ENCODE peak calls at places on chromosomes 5 and 9, in five cellular contexts. One of them, this sample, is unnamed.

GRCh38 chr9:89207026-89207425 is 28.4 kb upstream of the SHC3 start:
- DNase-seq in cardiac muscle cell: no peak
- DNase-seq in right lobe of liver: no peak
- DNase-seq in dorsolateral prefrontal cortex: no peak
- DNase-seq in RWPE1: no peak
- DNase-seq in this sample: no peak

GRCh38 chr5:3342271-3343100 is 253.1 kb upstream of the IRX1 start:
- DNase-seq in cardiac muscle cell: no peak
- DNase-seq in right lobe of liver: no peak
- DNase-seq in dorsolateral prefrontal cortex: no peak
- DNase-seq in RWPE1: no peak
- DNase-seq in this sample: no peak

GRCh38 chr5:150625164-150625535 is 15.3 kb upstream of the SYNPO start:
- DNase-seq in cardiac muscle cell: no peak
- DNase-seq in right lobe of liver: no peak
- DNase-seq in dorsolateral prefrontal cortex: no peak
- DNase-seq in RWPE1: no peak
- DNase-seq in this sample: no peak

GRCh38 chr9:16092142-16092541 is 539.3 kb downstream of the CCDC171 start:
- DNase-seq in cardiac muscle cell: no peak
- DNase-seq in right lobe of liver: no peak
- DNase-seq in dorsolateral prefrontal cortex: no peak
- DNase-seq in RWPE1: no peak
- DNase-seq in this sample: no peak

GRCh38 chr5:32791536-32792240 is 80.6 kb downstream of the NPR3 start:
- DNase-seq in cardiac muscle cell: no peak
- DNase-seq in right lobe of liver: no peak
- DNase-seq in dorsolateral prefrontal cortex: no peak
- DNase-seq in RWPE1: no peak
- DNase-seq in this sample: no peak

GRCh38 chr5:162272417-162272816 is 204.8 kb downstream of the GABRG2 start:
- DNase-seq in cardiac muscle cell: no peak
- DNase-seq in right lobe of liver: no peak
- DNase-seq in dorsolateral prefrontal cortex: no peak
- DNase-seq in RWPE1: no peak
- DNase-seq in this sample: no peak

GRCh38 chr9:77460938-77461337 is 187.2 kb downstream of the GNA14 start:
- DNase-seq in cardiac muscle cell: no peak
- DNase-seq in right lobe of liver: no peak
- DNase-seq in dorsolateral prefrontal cortex: no peak
- DNase-seq in RWPE1: no peak
- DNase-seq in this sample: no peak

GRCh38 chr9:78143281-78144007 is 92.4 kb upstream of the CEP78 start:
- DNase-seq in cardiac muscle cell: no peak
- DNase-seq in right lobe of liver: no peak
- DNase-seq in dorsolateral prefrontal cortex: no peak
- DNase-seq in RWPE1: no peak
- DNase-seq in this sample: no peak

GRCh38 chr9:82939451-82939850 is 123.5 kb downstream of the RASEF start:
- DNase-seq in cardiac muscle cell: no peak
- DNase-seq in right lobe of liver: no peak
- DNase-seq in dorsolateral prefrontal cortex: no peak
- DNase-seq in RWPE1: no peak
- DNase-seq in this sample: no peak

GRCh38 chr9:2691212-2691611 is 26.1 kb upstream of the KCNV2 start:
- DNase-seq in cardiac muscle cell: peak; percentile 2
- DNase-seq in right lobe of liver: no peak
- DNase-seq in dorsolateral prefrontal cortex: no peak
- DNase-seq in RWPE1: no peak
- DNase-seq in this sample: no peak

GRCh38 chr5:131640043-131640856 is 5.2 kb upstream of the RAPGEF6 start:
- DNase-seq in cardiac muscle cell: no peak
- DNase-seq in right lobe of liver: no peak
- DNase-seq in dorsolateral prefrontal cortex: no peak
- DNase-seq in RWPE1: peak; percentile 49
- DNase-seq in this sample: peak; percentile 61

GRCh38 chr9:71285191-71285656 is 163.8 kb upstream of the TRPM3 start:
- DNase-seq in cardiac muscle cell: peak; percentile 75
- DNase-seq in right lobe of liver: no peak
- DNase-seq in dorsolateral prefrontal cortex: peak; percentile 32
- DNase-seq in RWPE1: peak; percentile 54
- DNase-seq in this sample: peak; percentile 46

GRCh38 chr5:169796731-169797130 is 159.7 kb downstream of the DOCK2 start:
- DNase-seq in cardiac muscle cell: no peak
- DNase-seq in right lobe of liver: no peak
- DNase-seq in dorsolateral prefrontal cortex: no peak
- DNase-seq in RWPE1: no peak
- DNase-seq in this sample: no peak

DNA sequence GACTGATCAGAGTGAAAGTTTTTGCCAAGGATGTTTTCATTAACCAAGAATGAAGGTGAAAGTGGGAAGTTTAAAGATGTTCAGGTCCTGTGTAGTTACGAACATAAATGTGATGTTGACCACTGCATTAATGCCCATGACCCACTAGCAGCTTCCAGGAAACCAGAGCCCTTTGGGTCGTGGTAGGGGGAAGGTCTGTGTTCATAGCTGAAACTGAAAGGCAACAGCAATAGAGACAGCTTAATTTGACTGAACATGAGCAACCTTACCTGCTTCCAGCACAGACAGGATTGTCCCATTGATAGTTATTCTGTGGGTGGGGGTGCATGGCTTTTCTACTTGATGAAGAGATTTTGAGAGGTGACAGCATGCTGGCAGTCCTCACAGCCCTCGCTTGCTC is 21.1 kb downstream of the MARCHF6 start:
- DNase-seq in cardiac muscle cell: no peak
- DNase-seq in right lobe of liver: no peak
- DNase-seq in dorsolateral prefrontal cortex: no peak
- DNase-seq in RWPE1: no peak
- DNase-seq in this sample: no peak
- H3K27ac ChIP-seq in cardiac muscle cell: peak overlapping the region; percentile 36
- H3K27ac ChIP-seq in right lobe of liver: no peak overlapping the region
- H3K27ac ChIP-seq in dorsolateral prefrontal cortex: peak overlapping the region; percentile 0
- H3K27ac ChIP-seq in RWPE1: peak overlapping the region; percentile 4
- H3K27ac ChIP-seq in this sample: no peak overlapping the region

GRCh38 chr5:31291323-31291854 is 97.9 kb downstream of the CDH6 start:
- DNase-seq in cardiac muscle cell: peak; percentile 50
- DNase-seq in right lobe of liver: no peak
- DNase-seq in dorsolateral prefrontal cortex: no peak
- DNase-seq in RWPE1: peak; percentile 9
- DNase-seq in this sample: no peak
- TF ChIP-seq CTCF in cardiac muscle cell: peak; percentile 43
- TF ChIP-seq CTCF in right lobe of liver: no peak
- TF ChIP-seq CTCF in dorsolateral prefrontal cortex: no peak
- TF ChIP-seq CTCF in RWPE1: no peak
- TF ChIP-seq CTCF in this sample: no peak

GRCh38 chr5:95823241-95823737 is 763 bp upstream of the GLRX start:
- DNase-seq in cardiac muscle cell: no peak
- DNase-seq in right lobe of liver: no peak
- DNase-seq in dorsolateral prefrontal cortex: no peak
- DNase-seq in RWPE1: no peak
- DNase-seq in this sample: no peak

GRCh38 chr5:95823738-95824609 is 1.4 kb upstream of the GLRX start:
- DNase-seq in cardiac muscle cell: peak; percentile 95
- DNase-seq in right lobe of liver: peak; percentile 74
- DNase-seq in dorsolateral prefrontal cortex: no peak
- DNase-seq in RWPE1: peak; percentile 89
- DNase-seq in this sample: no peak

GRCh38 chr5:95826949-95827595 is 4.5 kb upstream of the GLRX start:
- DNase-seq in cardiac muscle cell: no peak
- DNase-seq in right lobe of liver: peak; percentile 85
- DNase-seq in dorsolateral prefrontal cortex: no peak
- DNase-seq in RWPE1: no peak
- DNase-seq in this sample: no peak

GRCh38 chr5:95822408-95823240 is at the start of gene GLRX:
- DNase-seq in cardiac muscle cell: peak; percentile 85
- DNase-seq in right lobe of liver: peak; percentile 80
- DNase-seq in dorsolateral prefrontal cortex: peak; percentile 71
- DNase-seq in RWPE1: peak; percentile 91
- DNase-seq in this sample: peak; percentile 84

DNA sequence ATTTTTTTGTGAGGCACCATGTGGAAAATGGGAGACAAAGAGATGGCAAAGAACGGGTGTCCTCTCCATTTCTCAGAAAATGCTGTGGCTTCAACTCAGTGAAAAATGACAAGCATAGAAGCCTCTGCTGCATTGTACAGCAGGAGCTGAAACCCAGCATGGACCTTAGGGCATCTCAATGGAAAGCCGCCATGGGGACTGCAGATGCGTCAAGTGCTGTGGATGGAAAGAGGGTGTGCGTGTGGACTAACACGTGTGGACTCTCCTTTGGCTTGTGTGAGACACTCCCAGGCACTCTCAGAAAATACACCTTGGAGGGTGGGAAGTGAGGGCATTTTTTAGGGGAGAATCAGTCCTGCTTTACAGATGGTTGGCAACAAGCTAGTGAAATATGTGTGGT is 2.2 kb upstream of the GLRX start:
- DNase-seq in cardiac muscle cell: no peak
- DNase-seq in right lobe of liver: no peak
- DNase-seq in dorsolateral prefrontal cortex: no peak
- DNase-seq in RWPE1: no peak
- DNase-seq in this sample: no peak
- H3K27ac ChIP-seq in cardiac muscle cell: peak overlapping the region; percentile 53
- H3K27ac ChIP-seq in right lobe of liver: peak overlapping the region; percentile 80
- H3K27ac ChIP-seq in dorsolateral prefrontal cortex: no peak overlapping the region
- H3K27ac ChIP-seq in RWPE1: no peak overlapping the region
- H3K27ac ChIP-seq in this sample: no peak overlapping the region

DNA sequence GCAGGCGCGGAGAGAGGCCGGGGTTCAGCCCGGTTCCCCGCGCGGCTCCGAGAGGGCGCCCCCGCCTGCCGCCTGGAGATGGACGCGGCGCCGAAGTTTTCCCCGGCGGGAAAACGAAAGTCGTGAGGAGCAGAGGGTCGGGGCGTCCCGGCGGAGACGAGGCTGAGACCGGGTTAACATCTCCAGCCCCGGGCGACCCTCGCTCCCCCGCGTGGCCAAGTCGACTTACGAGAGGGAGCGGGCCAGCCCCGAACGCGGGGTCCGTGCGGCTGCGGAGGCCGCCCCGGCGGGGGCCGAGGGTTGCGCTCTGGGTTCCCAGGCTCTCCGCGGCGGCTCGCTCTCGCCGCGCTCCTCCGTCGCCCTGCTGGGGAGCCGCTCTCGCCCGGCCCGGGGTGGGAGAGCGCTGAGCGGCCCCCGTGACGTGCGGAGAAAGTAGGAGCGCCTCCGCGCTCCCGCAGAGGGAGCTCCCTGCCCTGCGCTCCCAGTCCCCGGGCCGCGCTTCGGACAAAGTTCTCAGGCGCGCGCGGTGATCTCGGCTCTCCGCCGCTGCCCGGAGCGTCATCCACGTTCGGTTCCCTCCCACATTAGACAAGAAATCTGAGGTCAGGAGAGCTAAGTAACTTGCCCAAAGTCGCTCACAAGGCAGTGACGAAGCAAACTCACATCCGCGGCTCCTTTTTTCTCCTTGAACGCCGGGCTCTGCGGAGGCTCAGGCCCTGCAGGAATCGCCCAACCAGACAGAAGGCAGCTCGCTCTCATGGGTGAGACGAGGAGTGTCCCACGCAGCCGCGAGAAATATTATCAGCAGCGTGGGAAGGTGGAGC is 1.1 kb upstream of the GCNT4 start:
- DNase-seq in cardiac muscle cell: peak; percentile 88
- DNase-seq in right lobe of liver: peak; percentile 73
- DNase-seq in dorsolateral prefrontal cortex: no peak
- DNase-seq in RWPE1: peak; percentile 72
- DNase-seq in this sample: peak; percentile 88
- TF ChIP-seq CTCF in cardiac muscle cell: peak; percentile 13
- TF ChIP-seq CTCF in right lobe of liver: no peak
- TF ChIP-seq CTCF in dorsolateral prefrontal cortex: no peak
- TF ChIP-seq CTCF in RWPE1: peak; percentile 47
- TF ChIP-seq CTCF in this sample: peak; percentile 57

GRCh38 chr5:40787986-40788385 is 10.2 kb downstream of the PRKAA1 start:
- DNase-seq in cardiac muscle cell: no peak
- DNase-seq in right lobe of liver: no peak
- DNase-seq in dorsolateral prefrontal cortex: no peak
- DNase-seq in RWPE1: no peak
- DNase-seq in this sample: no peak
- H3K27ac ChIP-seq in cardiac muscle cell: no peak overlapping the region
- H3K27ac ChIP-seq in right lobe of liver: no peak overlapping the region
- H3K27ac ChIP-seq in dorsolateral prefrontal cortex: no peak overlapping the region
- H3K27ac ChIP-seq in RWPE1: no peak overlapping the region
- H3K27ac ChIP-seq in this sample: no peak overlapping the region

DNA sequence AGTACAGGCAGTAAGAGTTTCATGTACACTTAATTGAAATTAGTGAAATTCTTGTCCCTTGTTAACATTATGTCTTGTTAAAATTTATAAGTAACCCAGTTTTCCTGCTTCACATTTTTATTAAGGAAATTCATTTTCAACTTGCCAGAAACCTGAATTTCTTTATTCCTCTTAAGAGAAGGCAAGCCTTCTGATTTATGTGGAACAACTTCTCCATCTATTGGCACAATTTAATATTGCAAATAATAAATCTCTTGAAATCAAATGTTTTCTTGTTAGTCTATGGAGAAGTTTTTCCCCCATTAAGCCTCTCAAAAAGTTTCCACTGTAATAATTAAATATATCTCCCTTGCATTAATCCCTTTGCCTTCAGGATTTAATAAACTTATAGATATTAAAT is 33.8 kb upstream of the ACO1 start:
- DNase-seq in cardiac muscle cell: peak; percentile 55
- DNase-seq in right lobe of liver: no peak
- DNase-seq in dorsolateral prefrontal cortex: no peak
- DNase-seq in RWPE1: peak; percentile 11
- DNase-seq in this sample: no peak
- TF ChIP-seq CTCF in cardiac muscle cell: peak; percentile 26
- TF ChIP-seq CTCF in right lobe of liver: peak; percentile 46
- TF ChIP-seq CTCF in dorsolateral prefrontal cortex: peak; percentile 49
- TF ChIP-seq CTCF in RWPE1: peak; percentile 64
- TF ChIP-seq CTCF in this sample: peak; percentile 65

This sample was measured in foreskin keratinocyte.